ENCODE peak calls at places on chromosome 22, in nine cellular contexts. L, Z, S, D, A, T, K, P and I are unnamed samples. For H3K4me1, the result is how much of the 10 kb centered on the place peaks cover.

GRCh38 chr22:36330655-36331305 is 57.0 kb downstream of the MYH9 start:
- DNase-seq in L (no peak), Z (no peak), S (no peak), D (peak), A (no peak), T (no peak), K (peak), P (no peak), I (no peak)

GRCh38 chr22:39087098-39087497 is 9.9 kb upstream of the APOBEC3H start:
- DNase-seq in L (no peak), Z (no peak), S (no peak), D (no peak), A (no peak), T (no peak), K (no peak), P (no peak), I (no peak)

GRCh38 chr22:17368727-17369552 is at the start of gene CECR2:
- DNase-seq in L (no peak), Z (peak), S (peak), D (no peak), A (no peak), T (no peak), K (no peak), P (no peak), I (peak)

GRCh38 chr22:24423519-24424000 is 3.8 kb upstream of the ADORA2A start:
- DNase-seq in L (no peak), Z (peak), S (no peak), D (peak), A (no peak), T (peak), K (no peak), P (no peak), I (peak)

GRCh38 chr22:44710474-44711235 is 8.7 kb downstream of the PRR5 start:
- DNase-seq in L (no peak), Z (peak), S (no peak), D (no peak), A (no peak), T (peak), K (no peak), P (no peak), I (no peak)

GRCh38 chr22:26751217-26751616 is 93.8 kb downstream of the MIAT start:
- DNase-seq in L (no peak), Z (no peak), S (no peak), D (peak), A (no peak), T (no peak), K (no peak), P (no peak), I (no peak)

GRCh38 chr22:37378642-37379058 is 48.6 kb downstream of the ELFN2 start:
- DNase-seq in L (no peak), Z (no peak), S (no peak), D (no peak), A (no peak), T (no peak), K (no peak), P (no peak), I (no peak)

GRCh38 chr22:49564666-49565515 is 262.8 kb downstream of the BRD1 start:
- DNase-seq in L (no peak), Z (no peak), S (no peak), D (no peak), A (no peak), T (no peak), K (no peak), P (no peak), I (peak)

GRCh38 chr22:30754971-30755759 is 60.5 kb downstream of the OSBP2 start:
- DNase-seq in L (peak), Z (peak), S (peak), D (peak), A (no peak), T (peak), K (peak), P (peak), I (peak)
- TF ChIP-seq POLR2A in L (no peak), Z (no peak), S (no peak), D (no peak), A (no peak), T (no peak), K (no peak), P (no peak), I (no peak)

GRCh38 chr22:46687460-46687859 is 50.6 kb downstream of the CERK start:
- DNase-seq in L (no peak), Z (no peak), S (no peak), D (no peak), A (no peak), T (no peak), K (no peak), P (no peak), I (no peak)

GRCh38 chr22:46687045-46687444 is 51.0 kb downstream of the CERK start:
- DNase-seq in L (no peak), Z (no peak), S (no peak), D (no peak), A (no peak), T (no peak), K (no peak), P (no peak), I (peak)

GRCh38 chr22:46684706-46685105 is 53.3 kb downstream of the CERK start:
- DNase-seq in L (no peak), Z (peak), S (no peak), D (no peak), A (no peak), T (peak), K (no peak), P (no peak), I (no peak)

GRCh38 chr22:46688949-46689348 is 49.1 kb downstream of the CERK start:
- DNase-seq in L (no peak), Z (peak), S (no peak), D (no peak), A (no peak), T (peak), K (no peak), P (no peak), I (no peak)

GRCh38 chr22:46686221-46686872 is 51.7 kb downstream of the CERK start:
- DNase-seq in L (no peak), Z (no peak), S (no peak), D (peak), A (no peak), T (peak), K (no peak), P (no peak), I (no peak)
- H3K4me1 ChIP-seq in L (under half), Z (under half), S (under half), D (under half), A (under half), T (under half), K (under half), P (under half), I (under half)

DNA sequence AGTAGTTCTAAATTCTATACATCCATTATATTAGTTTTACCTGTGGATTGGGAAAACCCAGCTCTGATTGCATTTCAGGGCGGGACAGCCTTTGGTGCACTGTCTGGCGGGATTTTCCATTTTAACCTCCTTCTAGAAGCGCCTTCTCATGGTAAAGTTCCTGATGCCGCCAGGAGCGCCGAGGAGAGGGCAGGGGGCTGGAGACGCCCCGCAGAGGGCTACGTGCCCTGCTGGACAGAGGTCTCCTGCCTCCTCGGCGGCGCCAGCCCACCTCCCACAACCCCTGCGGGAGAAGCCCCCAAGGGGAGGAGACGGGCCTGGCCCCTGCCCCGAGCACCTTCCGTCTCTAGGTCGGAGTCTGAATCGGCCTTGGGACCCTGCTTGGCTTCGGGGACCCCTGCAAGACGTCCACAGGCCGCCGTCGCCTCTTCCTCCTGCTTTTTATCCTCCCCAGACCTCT is 1.2 kb upstream of the P2RX6 start:
- DNase-seq in L (no peak), Z (no peak), S (no peak), D (no peak), A (no peak), T (no peak), K (no peak), P (no peak), I (no peak)
- TF ChIP-seq POLR2AphosphoS5 in L (peak), Z (no peak), S (no peak), D (no peak), A (no peak), T (no peak), K (no peak), P (no peak), I (no peak)

GRCh38 chr22:31248138-31248745 is 36.1 kb downstream of the LIMK2 start:
- DNase-seq in L (peak), Z (peak), S (no peak), D (peak), A (no peak), T (peak), K (peak), P (no peak), I (peak)
- TF ChIP-seq POLR2A in L (peak), Z (no peak), S (no peak), D (no peak), A (peak), T (no peak), K (peak), P (no peak), I (peak)